ENCODE peak calls at places on chromosomes 13 and 19, in nine cellular contexts. One of them, this sample, is unnamed.

GRCh38 chr13:85431720-85432119 is 367.5 kb downstream of the SLITRK6 start:
- DNase-seq in RCC 7860: no peak
- DNase-seq in fibroblast of the aortic adventitia: no peak
- DNase-seq in non-pigmented ciliary epithelial cell: no peak
- DNase-seq in OCI-M1: no peak
- DNase-seq in left cardiac atrium: no peak
- DNase-seq in anterior cingulate cortex: no peak
- DNase-seq in T-cell: no peak
- DNase-seq in MG63: no peak
- DNase-seq in this sample: no peak

GRCh38 chr19:35266904-35267817 is 1.6 kb upstream of the USF2 start:
- DNase-seq in T-cell: peak
- DNase-seq in MG63: peak
- DNase-seq in non-pigmented ciliary epithelial cell: no peak
- DNase-seq in fibroblast of the aortic adventitia: no peak
- DNase-seq in OCI-M1: peak
- DNase-seq in left cardiac atrium: peak
- DNase-seq in anterior cingulate cortex: no peak
- DNase-seq in RCC 7860: no peak
- DNase-seq in this sample: peak

GRCh38 chr19:29586401-29586800 is 19.7 kb upstream of the POP4 start:
- DNase-seq in OCI-M1: no peak
- DNase-seq in RCC 7860: no peak
- DNase-seq in left cardiac atrium: no peak
- DNase-seq in MG63: no peak
- DNase-seq in anterior cingulate cortex: no peak
- DNase-seq in T-cell: no peak
- DNase-seq in non-pigmented ciliary epithelial cell: no peak
- DNase-seq in fibroblast of the aortic adventitia: no peak
- DNase-seq in this sample: no peak

GRCh38 chr19:4374451-4375163 is 25.7 kb downstream of the SH3GL1 start:
- DNase-seq in non-pigmented ciliary epithelial cell: no peak
- DNase-seq in OCI-M1: peak
- DNase-seq in MG63: peak
- DNase-seq in RCC 7860: peak
- DNase-seq in fibroblast of the aortic adventitia: peak
- DNase-seq in anterior cingulate cortex: no peak
- DNase-seq in left cardiac atrium: peak
- DNase-seq in T-cell: no peak
- DNase-seq in this sample: no peak

GRCh38 chr19:55160128-55160985 is 2.8 kb upstream of the TNNI3 start:
- DNase-seq in fibroblast of the aortic adventitia: peak
- DNase-seq in MG63: peak
- DNase-seq in OCI-M1: peak
- DNase-seq in T-cell: peak
- DNase-seq in non-pigmented ciliary epithelial cell: no peak
- DNase-seq in RCC 7860: peak
- DNase-seq in left cardiac atrium: peak
- DNase-seq in anterior cingulate cortex: peak
- DNase-seq in this sample: peak

GRCh38 chr13:105778196-105778595 is 757.3 kb downstream of the EFNB2 start:
- DNase-seq in OCI-M1: no peak
- DNase-seq in fibroblast of the aortic adventitia: no peak
- DNase-seq in MG63: no peak
- DNase-seq in non-pigmented ciliary epithelial cell: peak
- DNase-seq in left cardiac atrium: no peak
- DNase-seq in anterior cingulate cortex: no peak
- DNase-seq in RCC 7860: no peak
- DNase-seq in T-cell: no peak
- DNase-seq in this sample: no peak

GRCh38 chr19:42563352-42564210 is 31.1 kb downstream of the CEACAM8 start:
- DNase-seq in RCC 7860: peak
- DNase-seq in left cardiac atrium: no peak
- DNase-seq in fibroblast of the aortic adventitia: peak
- DNase-seq in MG63: peak
- DNase-seq in anterior cingulate cortex: peak
- DNase-seq in T-cell: no peak
- DNase-seq in OCI-M1: peak
- DNase-seq in non-pigmented ciliary epithelial cell: peak
- DNase-seq in this sample: peak

GRCh38 chr19:31610036-31610435 is 260.8 kb upstream of the TSHZ3 start:
- DNase-seq in fibroblast of the aortic adventitia: no peak
- DNase-seq in non-pigmented ciliary epithelial cell: no peak
- DNase-seq in OCI-M1: no peak
- DNase-seq in RCC 7860: no peak
- DNase-seq in MG63: no peak
- DNase-seq in left cardiac atrium: no peak
- DNase-seq in T-cell: no peak
- DNase-seq in anterior cingulate cortex: no peak
- DNase-seq in this sample: no peak

GRCh38 chr13:97798836-97799235 is 154.6 kb upstream of the IPO5 start:
- DNase-seq in anterior cingulate cortex: no peak
- DNase-seq in fibroblast of the aortic adventitia: peak
- DNase-seq in RCC 7860: no peak
- DNase-seq in T-cell: no peak
- DNase-seq in MG63: no peak
- DNase-seq in non-pigmented ciliary epithelial cell: no peak
- DNase-seq in OCI-M1: no peak
- DNase-seq in left cardiac atrium: no peak
- DNase-seq in this sample: no peak

GRCh38 chr19:1333789-1334188 is 48.1 kb downstream of the EFNA2 start:
- DNase-seq in T-cell: no peak
- DNase-seq in RCC 7860: no peak
- DNase-seq in left cardiac atrium: no peak
- DNase-seq in non-pigmented ciliary epithelial cell: no peak
- DNase-seq in fibroblast of the aortic adventitia: no peak
- DNase-seq in anterior cingulate cortex: no peak
- DNase-seq in MG63: no peak
- DNase-seq in OCI-M1: no peak
- DNase-seq in this sample: no peak

GRCh38 chr19:34274284-34274826 is 20.0 kb downstream of the GARRE1 start:
- DNase-seq in T-cell: no peak
- DNase-seq in OCI-M1: no peak
- DNase-seq in left cardiac atrium: no peak
- DNase-seq in MG63: no peak
- DNase-seq in fibroblast of the aortic adventitia: no peak
- DNase-seq in RCC 7860: no peak
- DNase-seq in anterior cingulate cortex: no peak
- DNase-seq in non-pigmented ciliary epithelial cell: no peak
- DNase-seq in this sample: no peak

GRCh38 chr19:13094771-13095392 is 7.8 kb downstream of the LYL1 start:
- DNase-seq in non-pigmented ciliary epithelial cell: no peak
- DNase-seq in MG63: no peak
- DNase-seq in anterior cingulate cortex: no peak
- DNase-seq in left cardiac atrium: peak
- DNase-seq in fibroblast of the aortic adventitia: no peak
- DNase-seq in RCC 7860: no peak
- DNase-seq in OCI-M1: no peak
- DNase-seq in T-cell: no peak
- DNase-seq in this sample: no peak

GRCh38 chr19:3039641-3040077 is 10.6 kb upstream of the TLE2 start:
- DNase-seq in OCI-M1: no peak
- DNase-seq in RCC 7860: no peak
- DNase-seq in T-cell: no peak
- DNase-seq in fibroblast of the aortic adventitia: no peak
- DNase-seq in non-pigmented ciliary epithelial cell: no peak
- DNase-seq in anterior cingulate cortex: no peak
- DNase-seq in MG63: no peak
- DNase-seq in left cardiac atrium: no peak
- DNase-seq in this sample: no peak

GRCh38 chr19:5103061-5103701 is 134.3 kb downstream of the KDM4B start:
- DNase-seq in OCI-M1: no peak
- DNase-seq in T-cell: no peak
- DNase-seq in non-pigmented ciliary epithelial cell: no peak
- DNase-seq in fibroblast of the aortic adventitia: peak
- DNase-seq in anterior cingulate cortex: peak
- DNase-seq in RCC 7860: no peak
- DNase-seq in MG63: peak
- DNase-seq in left cardiac atrium: peak
- DNase-seq in this sample: no peak

GRCh38 chr13:73179906-73180305 is 121.1 kb downstream of the KLF5 start:
- DNase-seq in fibroblast of the aortic adventitia: no peak
- DNase-seq in anterior cingulate cortex: no peak
- DNase-seq in left cardiac atrium: no peak
- DNase-seq in OCI-M1: no peak
- DNase-seq in MG63: no peak
- DNase-seq in non-pigmented ciliary epithelial cell: no peak
- DNase-seq in RCC 7860: no peak
- DNase-seq in T-cell: no peak
- DNase-seq in this sample: no peak

GRCh38 chr19:16330368-16330801 is 5.8 kb downstream of the KLF2 start:
- DNase-seq in RCC 7860: peak
- DNase-seq in OCI-M1: no peak
- DNase-seq in anterior cingulate cortex: no peak
- DNase-seq in T-cell: peak
- DNase-seq in non-pigmented ciliary epithelial cell: no peak
- DNase-seq in left cardiac atrium: peak
- DNase-seq in MG63: peak
- DNase-seq in fibroblast of the aortic adventitia: peak
- DNase-seq in this sample: peak

GRCh38 chr13:20814224-20814910 is 40.6 kb upstream of the EEF1AKMT1 start:
- DNase-seq in OCI-M1: no peak
- DNase-seq in anterior cingulate cortex: no peak
- DNase-seq in non-pigmented ciliary epithelial cell: peak
- DNase-seq in MG63: peak
- DNase-seq in RCC 7860: peak
- DNase-seq in fibroblast of the aortic adventitia: peak
- DNase-seq in left cardiac atrium: peak
- DNase-seq in T-cell: no peak
- DNase-seq in this sample: no peak

This sample was measured in activated CD8-positive, alpha-beta T cell treated with anti-CD3 and anti-CD28 coated beads, Interleukin-2, amount 10 ng/mL, durations not matched to agents 7 days and 5 days.